ENCODE peak calls at places on chromosomes 13 and 19, in six cellular contexts. E is PC-3; V is CD4-positive, alpha-beta T cell; H is GM23338; J is cardiac muscle cell; S is small intestine. A is an unnamed sample.

GRCh38 chr19:46670874-46671273 is 9.9 kb upstream of the DACT3 start:
- DNase-seq in E (peak; percentile 5), V (no peak), S (no peak), J (no peak), H (no peak), A (peak; percentile 40)

GRCh38 chr13:30924726-30925125 is 7.7 kb upstream of the TEX26 start:
- DNase-seq in S (no peak), H (no peak), V (no peak), E (no peak), J (no peak), A (no peak)

GRCh38 chr13:76836311-76836710 is 49.9 kb downstream of the KCTD12 start:
- DNase-seq in V (no peak), H (no peak), J (peak; percentile 39), S (no peak), E (peak; percentile 56), A (no peak)

GRCh38 chr13:30692108-30692507 is 43.2 kb upstream of the ALOX5AP start:
- DNase-seq in V (no peak), S (no peak), J (no peak), H (no peak), E (no peak), A (no peak)

GRCh38 chr13:44236370-44236769 is 137.3 kb upstream of the SERP2 start:
- DNase-seq in V (no peak), H (no peak), E (no peak), J (peak; percentile 32), S (no peak), A (peak; percentile 69)

GRCh38 chr19:56403261-56403660 is 871 bp upstream of the ZNF583 start:
- DNase-seq in H (no peak), S (no peak), E (no peak), V (no peak), J (peak; percentile 9), A (no peak)

GRCh38 chr19:30267332-30267731 is 104.9 kb upstream of the ZNF536 start:
- DNase-seq in H (no peak), S (no peak), J (no peak), V (no peak), E (no peak), A (no peak)

GRCh38 chr13:20525144-20525600 is 485 bp downstream of the CRYL1 start:
- DNase-seq in E (peak; percentile 21), J (peak; percentile 14), H (peak; percentile 66), S (peak; percentile 67), V (no peak), A (peak; percentile 4)

GRCh38 chr19:14366529-14366928 is 14.7 kb upstream of the ADGRE5 start:
- DNase-seq in H (peak; percentile 95), E (peak; percentile 98), J (peak; percentile 82), V (peak; percentile 95), S (peak; percentile 98), A (peak; percentile 88)

GRCh38 chr19:30649934-30650614 is 277.9 kb downstream of the ZNF536 start:
- DNase-seq in J (peak; percentile 63), V (no peak), E (peak; percentile 54), S (peak; percentile 33), H (peak; percentile 79), A (peak; percentile 51)

GRCh38 chr19:41711376-41712261 is 3.2 kb downstream of the CEACAM5 start:
- DNase-seq in J (no peak), V (no peak), E (no peak), S (no peak), H (no peak), A (no peak)

GRCh38 chr13:19618925-19619324 is 14.5 kb upstream of the MPHOSPH8 start:
- DNase-seq in S (peak; percentile 54), H (peak; percentile 80), J (peak; percentile 56), E (peak; percentile 66), V (no peak), A (peak; percentile 56)

GRCh38 chr19:4012092-4012974 is 4.8 kb downstream of the PIAS4 start:
- DNase-seq in E (no peak), J (no peak), S (peak; percentile 35), H (no peak), V (no peak), A (no peak)

GRCh38 chr13:34543836-34544235 is 398.2 kb upstream of the NBEA start:
- DNase-seq in J (no peak), H (no peak), S (no peak), E (no peak), V (no peak), A (peak; percentile 23)

GRCh38 chr19:50803633-50804419 is 13.6 kb downstream of the ACP4 start:
- DNase-seq in H (peak; percentile 65), V (no peak), S (no peak), E (peak; percentile 33), J (peak; percentile 21), A (no peak)

GRCh38 chr13:65892859-65893258 is 1337.3 kb downstream of the PCDH9 start:
- DNase-seq in J (peak; percentile 5), E (peak; percentile 31), V (no peak), S (no peak), H (no peak), A (peak; percentile 37)

GRCh38 chr19:6718741-6719539 is 1.5 kb downstream of the C3 start:
- DNase-seq in S (no peak), J (peak; percentile 59), V (peak; percentile 31), H (peak; percentile 92), E (peak; percentile 48), A (no peak)

GRCh38 chr13:46571189-46571901 is 18.4 kb downstream of the LRCH1 start:
- DNase-seq in S (no peak), E (no peak), J (peak; percentile 56), V (no peak), H (no peak), A (no peak)
- H3K27me3 ChIP-seq in S (no peaks in the 10 kb centered on the region), E (no peaks in the 10 kb centered on the region), J (no peaks in the 10 kb centered on the region), V (no peaks in the 10 kb centered on the region), H (no peaks in the 10 kb centered on the region), A (no peaks in the 10 kb centered on the region)

DNA sequence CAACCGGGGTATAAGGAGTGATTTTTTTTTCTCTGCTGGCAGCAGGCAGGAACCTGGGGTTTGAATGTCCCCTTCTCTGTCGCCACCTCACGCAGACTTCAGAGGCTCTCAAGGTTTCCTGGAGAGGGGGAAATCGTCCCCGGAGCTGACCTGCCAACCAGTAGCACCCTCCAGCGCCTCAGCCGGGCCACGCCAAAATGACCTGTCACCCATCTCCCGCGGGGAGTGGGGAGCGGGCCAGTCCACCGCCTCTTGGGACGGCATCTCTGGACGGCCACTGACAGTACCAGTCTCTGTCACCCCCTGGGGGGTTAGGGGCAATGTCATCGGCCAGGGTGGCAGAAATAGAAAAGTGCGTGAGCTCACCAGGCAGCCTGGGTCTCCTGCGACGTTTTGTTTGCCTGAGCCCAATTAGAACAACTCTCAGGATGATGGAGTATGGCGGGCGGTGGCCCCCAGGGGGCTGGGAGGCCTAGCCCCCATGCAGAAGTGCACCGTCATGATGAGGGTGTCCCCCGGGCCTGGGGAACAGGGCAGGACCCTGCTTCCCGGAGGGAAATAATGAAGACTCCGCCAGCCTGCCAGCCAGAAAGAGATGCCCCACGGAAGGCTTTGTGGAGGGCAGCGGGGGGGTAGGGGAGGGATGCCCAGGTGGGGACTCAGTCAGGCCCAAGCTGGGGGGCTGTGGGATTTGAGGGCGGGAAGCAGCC is 2.6 kb downstream of the PTPRS start:
- DNase-seq in H (no peak), S (no peak), V (no peak), J (no peak), E (no peak), A (no peak)
- H3K27me3 ChIP-seq in H (peaks cover 19% of the 10 kb centered on the region), S (peaks cover 9% of the 10 kb centered on the region), V (peaks cover 72% of the 10 kb centered on the region), J (no peaks in the 10 kb centered on the region), E (no peaks in the 10 kb centered on the region), A (peaks cover 23% of the 10 kb centered on the region)

GRCh38 chr13:24263652-24264051 is 45.7 kb upstream of the C1QTNF9 start:
- DNase-seq in E (no peak), V (no peak), J (peak; percentile 71), S (no peak), H (no peak), A (no peak)

GRCh38 chr13:24267801-24268200 is 41.6 kb upstream of the C1QTNF9 start:
- DNase-seq in V (no peak), H (no peak), E (no peak), S (no peak), J (no peak), A (no peak)

GRCh38 chr13:24265453-24265852 is 43.9 kb upstream of the C1QTNF9 start:
- DNase-seq in V (no peak), S (no peak), E (no peak), J (no peak), H (no peak), A (no peak)

GRCh38 chr13:24267283-24267682 is 42.1 kb upstream of the C1QTNF9 start:
- DNase-seq in E (no peak), V (no peak), J (peak; percentile 14), H (no peak), S (peak; percentile 74), A (peak; percentile 16)

DNA sequence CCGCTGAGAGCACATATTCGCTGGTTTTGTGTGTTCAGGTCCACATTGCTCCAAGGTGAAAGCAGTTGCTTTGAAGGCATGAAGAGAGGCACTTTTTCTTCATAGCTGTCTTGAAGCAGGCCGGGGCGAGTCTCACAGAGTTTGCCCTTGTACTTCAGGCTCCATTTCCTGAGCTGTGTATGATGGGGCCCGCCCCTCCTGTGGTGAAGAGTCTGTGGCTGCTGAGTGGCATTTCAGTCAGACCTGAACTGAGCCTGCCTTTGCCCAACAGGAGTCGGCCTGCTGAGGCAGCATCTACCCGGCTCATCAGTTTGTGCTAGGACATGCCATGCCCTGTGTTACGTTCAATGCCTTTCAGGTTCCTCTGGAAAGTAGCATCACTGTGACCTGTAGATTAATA is 44.4 kb upstream of the C1QTNF9 start:
- DNase-seq in E (no peak), H (no peak), J (no peak), V (peak; percentile 82), S (peak; percentile 58), A (peak; percentile 49)
- H3K27me3 ChIP-seq in E (no peaks in the 10 kb centered on the region), H (no peaks in the 10 kb centered on the region), J (no peaks in the 10 kb centered on the region), V (no peaks in the 10 kb centered on the region), S (no peaks in the 10 kb centered on the region), A (no peaks in the 10 kb centered on the region)

DNA sequence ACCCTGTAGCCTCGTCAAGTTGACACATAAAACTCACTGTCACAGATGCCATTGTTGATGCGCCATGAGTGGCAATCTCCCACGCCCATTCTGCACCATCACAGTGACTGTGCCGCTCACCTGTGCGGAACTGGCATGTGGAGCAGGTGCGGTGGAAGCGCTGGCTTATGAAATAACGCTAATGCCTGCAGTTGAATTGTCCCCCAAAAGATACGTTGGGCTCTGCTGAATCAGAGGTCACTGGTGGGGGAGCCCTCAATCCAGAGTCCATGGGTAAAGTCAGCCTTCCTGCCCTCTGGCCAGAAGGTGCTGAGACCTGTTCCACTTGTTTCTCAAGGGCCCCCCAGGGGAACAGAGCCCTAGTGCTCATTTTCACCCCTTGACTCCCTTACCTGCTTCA is 2.9 kb upstream of the ARHGEF7 start:
- DNase-seq in V (no peak), J (no peak), S (no peak), E (no peak), H (no peak), A (no peak)
- H3K27me3 ChIP-seq in V (peaks cover 52% of the 10 kb centered on the region), J (peaks cover 82% of the 10 kb centered on the region), S (no peaks in the 10 kb centered on the region), E (peaks cover 79% of the 10 kb centered on the region), H (peaks cover 61% of the 10 kb centered on the region), A (peaks cover 31% of the 10 kb centered on the region)

GRCh38 chr13:23574421-23574820 is 4.2 kb downstream of the TNFRSF19 start:
- DNase-seq in V (no peak), E (no peak), H (no peak), J (no peak), S (no peak), A (no peak)
- H3K27me3 ChIP-seq in V (peaks cover 45% of the 10 kb centered on the region), E (no peaks in the 10 kb centered on the region), H (peaks cover 17% of the 10 kb centered on the region), J (no peaks in the 10 kb centered on the region), S (no peaks in the 10 kb centered on the region), A (no peaks in the 10 kb centered on the region)